ENCODE peak calls at places on chromosomes 4 and X, in nine cellular contexts. V is stomach, X is breast epithelium, F is endothelial cell of umbilical vein, G is transverse colon, A is GM12892, M is sigmoid colon, C is vagina, N is GM12878. B is an unnamed sample.

GRCh38 chrX:48996969-48997368 is 5.1 kb downstream of the GRIPAP1 start:
- DNase-seq in V (no peak), X (no peak), F (peak; percentile 1), G (no peak), A (no peak), M (no peak), C (no peak), N (no peak), B (no peak)

GRCh38 chr4:3257125-3257690 is 8.2 kb downstream of the MSANTD1 start:
- DNase-seq in V (peak; percentile 25), X (no peak), F (no peak), G (peak; percentile 32), A (peak; percentile 26), M (no peak), C (no peak), N (no peak), B (peak; percentile 34)

GRCh38 chr4:123709336-123709735 is 312.7 kb downstream of the SPRY1 start:
- DNase-seq in V (no peak), X (no peak), F (peak; percentile 11), G (peak; percentile 52), A (no peak), M (no peak), C (no peak), N (no peak), B (no peak)

GRCh38 chrX:119753639-119754257 is 4.6 kb upstream of the SOWAHD start:
- DNase-seq in V (no peak), X (no peak), F (peak; percentile 56), G (peak; percentile 32), A (no peak), M (no peak), C (no peak), N (no peak), B (no peak)

GRCh38 chr4:71130827-71131603 is 137.6 kb downstream of the DCK start:
- DNase-seq in V (no peak), X (no peak), F (no peak), G (no peak), A (no peak), M (no peak), C (no peak), N (no peak), B (no peak)

GRCh38 chrX:108307408-108308085 is 130.7 kb downstream of the COL4A6 start:
- DNase-seq in V (peak; percentile 60), X (no peak), F (no peak), G (no peak), A (no peak), M (no peak), C (no peak), N (no peak), B (no peak)

GRCh38 chrX:119672252-119672825 is 20.6 kb downstream of the SEPTIN6 start:
- DNase-seq in V (no peak), X (no peak), F (no peak), G (no peak), A (no peak), M (no peak), C (no peak), N (no peak), B (no peak)

GRCh38 chrX:16587776-16588175 is 62.2 kb upstream of the S100G start:
- DNase-seq in V (no peak), X (no peak), F (no peak), G (no peak), A (no peak), M (no peak), C (no peak), N (no peak), B (no peak)

GRCh38 chr4:85613901-85614300 is 139.0 kb downstream of the ARHGAP24 start:
- DNase-seq in V (no peak), X (no peak), F (no peak), G (no peak), A (no peak), M (no peak), C (no peak), N (no peak), B (no peak)

GRCh38 chr4:78079701-78080430 is 22.7 kb downstream of the FRAS1 start:
- DNase-seq in V (no peak), X (no peak), F (no peak), G (no peak), A (no peak), M (no peak), C (no peak), N (no peak), B (no peak)

GRCh38 chr4:149164282-149164681 is 651.4 kb downstream of the IQCM start:
- DNase-seq in V (no peak), X (no peak), F (peak; percentile 5), G (no peak), A (no peak), M (no peak), C (no peak), N (no peak), B (no peak)

GRCh38 chr4:151029537-151029936 is 14.5 kb upstream of the LRBA start:
- DNase-seq in V (no peak), X (no peak), F (no peak), G (no peak), A (no peak), M (no peak), C (no peak), N (no peak), B (no peak)

GRCh38 chrX:154544885-154545284 is 1.8 kb downstream of the G6PD start:
- DNase-seq in V (no peak), X (no peak), F (no peak), G (no peak), A (no peak), M (no peak), C (no peak), N (no peak), B (no peak)

GRCh38 chrX:154545673-154546274 is 872 bp downstream of the G6PD start:
- DNase-seq in V (no peak), X (no peak), F (no peak), G (no peak), A (no peak), M (no peak), C (no peak), N (no peak), B (no peak)

GRCh38 chrX:154548028-154548316 is 552 bp downstream of the IKBKG start:
- DNase-seq in V (no peak), X (no peak), F (no peak), G (no peak), A (no peak), M (no peak), C (no peak), N (no peak), B (no peak)

GRCh38 chrX:154547245-154548027 is at the start of gene IKBKG:
- DNase-seq in V (peak; percentile 89), X (peak; percentile 84), F (peak; percentile 91), G (peak; percentile 92), A (peak; percentile 81), M (peak; percentile 96), C (no peak), N (peak; percentile 57), B (peak; percentile 80)

GRCh38 chrX:154546354-154547244 is at the start of gene G6PD:
- DNase-seq in V (peak; percentile 80), X (no peak), F (peak; percentile 51), G (peak; percentile 83), A (peak; percentile 78), M (no peak), C (no peak), N (no peak), B (peak; percentile 79)
- TF ChIP-seq POLR2A in V (no peak), X (no peak), F (peak; percentile 79), G (no peak), A (peak; percentile 79), M (no peak), C (no peak), N (peak; percentile 74), B (peak; percentile 48)

GRCh38 chrX:57595381-57595811 is 3.6 kb downstream of the ZXDB start:
- DNase-seq in V (no peak), X (no peak), F (peak; percentile 61), G (no peak), A (no peak), M (peak; percentile 69), C (no peak), N (no peak), B (no peak)
- TF ChIP-seq POLR2AphosphoS5 in V (peak; percentile 14), X (no peak), F (no peak), G (peak; percentile 27), A (no peak), M (no peak), C (no peak), N (no peak), B (no peak)

GRCh38 chr4:169756971-169757574 is 671 bp downstream of the HPF1 start:
- DNase-seq in V (no peak), X (no peak), F (peak; percentile 12), G (no peak), A (no peak), M (no peak), C (no peak), N (no peak), B (no peak)

DNA sequence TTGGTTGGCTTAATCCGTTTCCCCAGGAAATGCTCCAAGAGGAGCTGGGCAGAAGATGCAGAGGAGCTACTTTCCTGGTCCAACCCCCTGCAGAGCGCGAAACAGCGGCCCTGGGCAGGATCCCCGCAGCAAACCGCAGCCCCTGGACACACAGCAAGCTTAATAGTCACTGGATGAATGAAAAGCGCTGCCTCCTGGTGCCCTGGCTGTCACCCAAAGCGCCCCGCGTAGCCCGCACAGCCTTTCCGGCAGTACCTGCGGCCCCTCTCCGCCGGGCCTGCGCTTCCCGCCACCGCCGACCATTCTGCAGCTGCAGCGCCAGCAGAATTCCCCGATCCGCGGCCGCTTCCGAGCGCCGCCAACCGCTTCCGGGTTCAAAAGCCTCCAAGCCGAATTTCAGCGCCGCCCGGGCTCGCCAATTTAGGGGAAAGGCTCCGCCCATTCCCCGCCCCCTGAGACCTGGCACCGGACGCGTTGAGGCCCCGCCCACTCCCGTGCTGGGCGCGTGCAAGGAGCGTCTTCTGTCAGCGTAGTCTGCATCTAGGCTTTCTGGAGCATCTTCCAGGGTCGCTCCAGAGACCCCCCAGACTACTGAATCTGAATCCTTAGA is at the start of gene HPF1:
- DNase-seq in V (peak; percentile 95), X (peak; percentile 81), F (peak; percentile 87), G (peak; percentile 97), A (peak; percentile 83), M (peak; percentile 96), C (no peak), N (peak; percentile 53), B (peak; percentile 88)
- TF ChIP-seq POLR2A in V (no peak), X (no peak), F (peak; percentile 79), G (peak; percentile 43), A (peak; percentile 54), M (no peak), C (no peak), N (peak; percentile 77), B (no peak)

GRCh38 chr4:159944477-159944876 is 841.6 kb downstream of the RAPGEF2 start:
- DNase-seq in V (no peak), X (no peak), F (no peak), G (no peak), A (no peak), M (no peak), C (no peak), N (no peak), B (no peak)

GRCh38 chr4:159937595-159937994 is 834.7 kb downstream of the RAPGEF2 start:
- DNase-seq in V (no peak), X (no peak), F (no peak), G (no peak), A (no peak), M (no peak), C (no peak), N (no peak), B (peak; percentile 1)

DNA sequence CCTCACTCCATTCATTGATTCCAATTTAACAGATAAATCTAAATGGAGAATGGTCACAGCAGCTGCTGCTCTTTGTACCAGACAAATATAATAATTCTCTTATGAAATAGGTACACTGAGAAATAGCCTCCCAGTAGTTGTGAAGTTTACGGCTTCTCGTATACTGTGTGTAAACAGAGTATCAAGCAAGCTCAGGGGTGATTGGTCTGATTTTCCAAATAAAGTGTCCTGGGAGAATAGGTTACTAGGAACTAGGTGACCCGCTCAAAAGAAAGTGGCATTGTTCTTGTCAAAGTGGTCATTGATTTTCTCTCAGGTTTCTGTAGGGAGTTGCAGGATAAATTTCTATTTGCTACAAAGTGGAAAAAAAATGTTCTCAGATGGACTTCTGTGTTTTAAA is 838.2 kb downstream of the RAPGEF2 start:
- DNase-seq in V (no peak), X (no peak), F (no peak), G (no peak), A (no peak), M (no peak), C (no peak), N (no peak), B (no peak)
- TF ChIP-seq POLR2AphosphoS5 in V (no peak), X (no peak), F (no peak), G (no peak), A (no peak), M (no peak), C (no peak), N (no peak), B (no peak)

B was measured in GM12891.